ENCODE peak calls at places on chromosome 9, in nine cellular contexts. Q is GM13977, P is breast epithelium, K is neural progenitor cell, A is prostate gland, H is HFF-Myc, N is mammary epithelial cell, U is GM12864, J is lower lobe of right lung. V is an unnamed sample.

GRCh38 chr9:129523953-129524847 is 96.7 kb downstream of the C9orf50 start:
- DNase-seq in P (no peak), U (no peak), J (no peak), N (no peak), K (no peak), H (no peak), Q (no peak), A (no peak), V (no peak)

GRCh38 chr9:129289883-129290282 is 111.8 kb upstream of the IER5L start:
- DNase-seq in A (no peak), K (no peak), J (peak; percentile 4), U (no peak), N (no peak), Q (no peak), P (no peak), H (no peak), V (no peak)

GRCh38 chr9:132267660-132268059 is 87.1 kb downstream of the SETX start:
- DNase-seq in Q (no peak), J (no peak), A (no peak), K (no peak), U (no peak), P (no peak), N (no peak), H (no peak), V (no peak)

GRCh38 chr9:8156336-8156735 is 356.8 kb upstream of the DMAC1 start:
- DNase-seq in K (no peak), H (no peak), J (no peak), N (no peak), P (no peak), U (no peak), Q (no peak), A (no peak), V (no peak)

GRCh38 chr9:137828527-137829259 is 48.9 kb upstream of the CACNA1B start:
- DNase-seq in H (no peak), J (no peak), P (no peak), K (peak; percentile 86), N (no peak), Q (no peak), A (no peak), U (no peak), V (no peak)

GRCh38 chr9:1055156-1055555 is 5.0 kb downstream of the DMRT2 start:
- DNase-seq in N (no peak), J (no peak), A (no peak), U (no peak), K (no peak), H (no peak), P (no peak), Q (no peak), V (no peak)

GRCh38 chr9:69499959-69500358 is 172.2 kb downstream of the APBA1 start:
- DNase-seq in H (no peak), P (no peak), U (no peak), J (no peak), Q (no peak), K (peak; percentile 12), N (no peak), A (no peak), V (no peak)

GRCh38 chr9:95752129-95752731 is 123.3 kb upstream of the ERCC6L2 start:
- DNase-seq in Q (no peak), P (no peak), N (no peak), K (peak; percentile 37), H (no peak), U (no peak), J (no peak), A (no peak), V (no peak)

GRCh38 chr9:38680827-38681226 is 39.1 kb downstream of the FAM240B start:
- DNase-seq in K (no peak), N (no peak), P (no peak), U (no peak), J (no peak), Q (no peak), H (no peak), A (no peak), V (no peak)

GRCh38 chr9:134429007-134429406 is 102.8 kb downstream of the RXRA start:
- DNase-seq in J (no peak), Q (no peak), K (no peak), U (no peak), A (no peak), P (no peak), N (no peak), H (no peak), V (no peak)

GRCh38 chr9:6024035-6024554 is 8.7 kb upstream of the RANBP6 start:
- DNase-seq in A (no peak), J (no peak), N (no peak), H (no peak), K (peak; percentile 44), Q (peak; percentile 47), U (no peak), P (no peak), V (peak; percentile 53)

GRCh38 chr9:68797116-68797515 is 92.1 kb downstream of the PIP5K1B start:
- DNase-seq in J (no peak), U (no peak), A (no peak), P (no peak), Q (no peak), N (no peak), H (no peak), K (no peak), V (no peak)

GRCh38 chr9:93003552-93004407 is 54.7 kb upstream of the SUSD3 start:
- DNase-seq in H (no peak), U (peak; percentile 16), Q (peak; percentile 75), K (peak; percentile 71), N (peak; percentile 42), P (peak; percentile 34), A (peak; percentile 49), J (peak; percentile 80), V (peak; percentile 75)

GRCh38 chr9:108934323-108934885 is at the start of gene ABITRAM:
- DNase-seq in A (peak; percentile 67), P (no peak), J (peak; percentile 84), U (peak; percentile 55), H (peak; percentile 31), K (peak; percentile 96), N (peak; percentile 80), Q (peak; percentile 92), V (peak; percentile 92)

GRCh38 chr9:29214162-29214520 is 1640.9 kb upstream of the C9orf72 start:
- DNase-seq in J (no peak), N (peak; percentile 81), U (no peak), H (no peak), P (no peak), Q (no peak), K (peak; percentile 77), A (no peak), V (no peak)

GRCh38 chr9:137044502-137045177 is 1.3 kb downstream of the NPDC1 start:
- DNase-seq in N (no peak), J (no peak), K (no peak), U (no peak), P (no peak), H (no peak), Q (no peak), A (no peak), V (no peak)

GRCh38 chr9:33139421-33140228 is 27.5 kb downstream of the B4GALT1 start:
- DNase-seq in P (peak; percentile 39), N (no peak), A (no peak), K (peak; percentile 25), J (peak; percentile 59), H (peak; percentile 72), Q (no peak), U (no peak), V (no peak)

GRCh38 chr9:89605181-89606048 is 603 bp downstream of the GADD45G start:
- DNase-seq in U (no peak), K (peak; percentile 62), J (peak; percentile 82), P (peak; percentile 42), H (no peak), Q (peak; percentile 63), A (peak; percentile 44), N (peak; percentile 33), V (peak; percentile 68)

GRCh38 chr9:26462751-26463150 is 429.9 kb downstream of the CAAP1 start:
- DNase-seq in H (no peak), Q (no peak), P (no peak), A (no peak), K (no peak), J (no peak), U (no peak), N (no peak), V (no peak)

GRCh38 chr9:21392270-21392669 is 7.1 kb upstream of the IFNA2 start:
- DNase-seq in Q (no peak), N (peak; percentile 33), A (no peak), J (no peak), U (no peak), K (peak; percentile 39), H (peak; percentile 2), P (no peak), V (no peak)
- TF ChIP-seq CTCF in Q (no peak), N (peak; percentile 17), A (no peak), J (peak; percentile 11), U (peak; percentile 60), K (peak; percentile 37), H (peak; percentile 31), P (peak; percentile 24), V (no peak)

GRCh38 chr9:111148994-111149759 is 110.9 kb upstream of the LPAR1 start:
- DNase-seq in K (no peak), J (no peak), A (no peak), N (no peak), U (no peak), Q (no peak), H (no peak), P (no peak), V (no peak)
- TF ChIP-seq CTCF in K (no peak), J (no peak), A (no peak), N (peak; percentile 38), U (peak; percentile 27), Q (peak; percentile 23), H (peak; percentile 26), P (no peak), V (peak; percentile 5)

GRCh38 chr9:36341936-36342577 is 58.0 kb downstream of the RNF38 start:
- DNase-seq in H (no peak), N (no peak), A (no peak), U (peak; percentile 24), K (no peak), J (no peak), Q (peak; percentile 48), P (no peak), V (peak; percentile 23)

GRCh38 chr9:36337865-36338264 is 62.2 kb downstream of the RNF38 start:
- DNase-seq in A (no peak), H (no peak), J (no peak), P (no peak), K (no peak), N (peak; percentile 40), Q (no peak), U (no peak), V (no peak)

GRCh38 chr9:36332006-36332405 is 68.1 kb downstream of the RNF38 start:
- DNase-seq in J (no peak), A (no peak), N (no peak), K (no peak), U (no peak), Q (no peak), H (no peak), P (no peak), V (no peak)

GRCh38 chr9:36337002-36337401 is 63.1 kb downstream of the RNF38 start:
- DNase-seq in A (no peak), H (no peak), N (peak; percentile 98), Q (no peak), K (no peak), J (no peak), P (no peak), U (no peak), V (no peak)

GRCh38 chr9:36336511-36336910 is 63.6 kb downstream of the RNF38 start:
- DNase-seq in J (no peak), A (no peak), K (no peak), H (no peak), P (no peak), Q (no peak), N (peak; percentile 28), U (no peak), V (no peak)
- TF ChIP-seq CTCF in J (no peak), A (no peak), K (no peak), H (no peak), P (no peak), Q (no peak), N (no peak), U (no peak), V (no peak)

GRCh38 chr9:127941062-127941925 is 3.6 kb upstream of the DPM2 start:
- DNase-seq in U (no peak), Q (no peak), P (no peak), J (no peak), H (no peak), N (no peak), K (no peak), A (no peak), V (no peak)
- TF ChIP-seq CTCF in U (no peak), Q (no peak), P (no peak), J (no peak), H (no peak), N (no peak), K (no peak), A (no peak), V (no peak)

V was measured in GM20000.